ENCODE peak calls at places on chromosomes 13 and 19, in six cellular contexts. One of them, this sample, is unnamed.

GRCh38 chr13:114130708-114131580 is 1.5 kb downstream of the RASA3 start:
- DNase-seq in CD4-positive, alpha-beta T cell: peak
- DNase-seq in lower lobe of right lung: peak
- DNase-seq in effector memory CD4-positive, alpha-beta T cell: peak
- DNase-seq in fibroblast of lung: peak
- DNase-seq in naive thymus-derived CD4-positive, alpha-beta T cell: peak
- DNase-seq in this sample: no peak

GRCh38 chr13:112175162-112176075 is 108.5 kb downstream of the SOX1 start:
- DNase-seq in effector memory CD4-positive, alpha-beta T cell: no peak
- DNase-seq in CD4-positive, alpha-beta T cell: no peak
- DNase-seq in fibroblast of lung: no peak
- DNase-seq in naive thymus-derived CD4-positive, alpha-beta T cell: no peak
- DNase-seq in lower lobe of right lung: no peak
- DNase-seq in this sample: no peak

GRCh38 chr19:43596842-43597461 is 557 bp downstream of the ZNF576 start:
- DNase-seq in naive thymus-derived CD4-positive, alpha-beta T cell: no peak
- DNase-seq in CD4-positive, alpha-beta T cell: no peak
- DNase-seq in lower lobe of right lung: no peak
- DNase-seq in fibroblast of lung: no peak
- DNase-seq in effector memory CD4-positive, alpha-beta T cell: no peak
- DNase-seq in this sample: no peak

GRCh38 chr19:13149628-13150186 is 468 bp downstream of the STX10 start:
- DNase-seq in naive thymus-derived CD4-positive, alpha-beta T cell: no peak
- DNase-seq in CD4-positive, alpha-beta T cell: no peak
- DNase-seq in fibroblast of lung: peak
- DNase-seq in effector memory CD4-positive, alpha-beta T cell: no peak
- DNase-seq in lower lobe of right lung: peak
- DNase-seq in this sample: no peak

GRCh38 chr19:48195106-48195830 is 24.8 kb downstream of the ZSWIM9 start:
- DNase-seq in effector memory CD4-positive, alpha-beta T cell: no peak
- DNase-seq in CD4-positive, alpha-beta T cell: no peak
- DNase-seq in naive thymus-derived CD4-positive, alpha-beta T cell: no peak
- DNase-seq in fibroblast of lung: no peak
- DNase-seq in lower lobe of right lung: no peak
- DNase-seq in this sample: no peak

GRCh38 chr13:36420437-36420891 is 11.8 kb upstream of the CCNA1 start:
- DNase-seq in effector memory CD4-positive, alpha-beta T cell: no peak
- DNase-seq in CD4-positive, alpha-beta T cell: peak
- DNase-seq in fibroblast of lung: peak
- DNase-seq in lower lobe of right lung: peak
- DNase-seq in naive thymus-derived CD4-positive, alpha-beta T cell: peak
- DNase-seq in this sample: peak

GRCh38 chr19:7663711-7664110 is 5.1 kb upstream of the RETN start:
- DNase-seq in fibroblast of lung: no peak
- DNase-seq in naive thymus-derived CD4-positive, alpha-beta T cell: no peak
- DNase-seq in CD4-positive, alpha-beta T cell: no peak
- DNase-seq in lower lobe of right lung: no peak
- DNase-seq in effector memory CD4-positive, alpha-beta T cell: no peak
- DNase-seq in this sample: no peak

GRCh38 chr13:34011552-34012085 is 193.7 kb downstream of the RFC3 start:
- DNase-seq in naive thymus-derived CD4-positive, alpha-beta T cell: no peak
- DNase-seq in fibroblast of lung: no peak
- DNase-seq in lower lobe of right lung: no peak
- DNase-seq in CD4-positive, alpha-beta T cell: no peak
- DNase-seq in effector memory CD4-positive, alpha-beta T cell: no peak
- DNase-seq in this sample: no peak

GRCh38 chr19:43570174-43570791 is 5.0 kb downstream of the XRCC1 start:
- DNase-seq in fibroblast of lung: no peak
- DNase-seq in effector memory CD4-positive, alpha-beta T cell: no peak
- DNase-seq in CD4-positive, alpha-beta T cell: no peak
- DNase-seq in lower lobe of right lung: no peak
- DNase-seq in naive thymus-derived CD4-positive, alpha-beta T cell: no peak
- DNase-seq in this sample: no peak

GRCh38 chr13:78602561-78603239 is 652 bp downstream of the POU4F1 start:
- DNase-seq in CD4-positive, alpha-beta T cell: no peak
- DNase-seq in fibroblast of lung: peak
- DNase-seq in effector memory CD4-positive, alpha-beta T cell: no peak
- DNase-seq in lower lobe of right lung: no peak
- DNase-seq in naive thymus-derived CD4-positive, alpha-beta T cell: no peak
- DNase-seq in this sample: no peak

GRCh38 chr19:28700176-28700575 is 512.8 kb downstream of the UQCRFS1 start:
- DNase-seq in CD4-positive, alpha-beta T cell: no peak
- DNase-seq in lower lobe of right lung: no peak
- DNase-seq in fibroblast of lung: no peak
- DNase-seq in effector memory CD4-positive, alpha-beta T cell: no peak
- DNase-seq in naive thymus-derived CD4-positive, alpha-beta T cell: no peak
- DNase-seq in this sample: no peak

GRCh38 chr19:43395561-43395960 is 19.1 kb upstream of the TEX101 start:
- DNase-seq in lower lobe of right lung: no peak
- DNase-seq in fibroblast of lung: no peak
- DNase-seq in naive thymus-derived CD4-positive, alpha-beta T cell: no peak
- DNase-seq in CD4-positive, alpha-beta T cell: no peak
- DNase-seq in effector memory CD4-positive, alpha-beta T cell: no peak
- DNase-seq in this sample: no peak

GRCh38 chr13:37708101-37708500 is 109.5 kb upstream of the POSTN start:
- DNase-seq in fibroblast of lung: no peak
- DNase-seq in naive thymus-derived CD4-positive, alpha-beta T cell: no peak
- DNase-seq in effector memory CD4-positive, alpha-beta T cell: no peak
- DNase-seq in CD4-positive, alpha-beta T cell: no peak
- DNase-seq in lower lobe of right lung: no peak
- DNase-seq in this sample: no peak

GRCh38 chr13:73421310-73421912 is 362.6 kb downstream of the KLF5 start:
- DNase-seq in fibroblast of lung: no peak
- DNase-seq in lower lobe of right lung: no peak
- DNase-seq in CD4-positive, alpha-beta T cell: no peak
- DNase-seq in effector memory CD4-positive, alpha-beta T cell: no peak
- DNase-seq in naive thymus-derived CD4-positive, alpha-beta T cell: no peak
- DNase-seq in this sample: no peak

GRCh38 chr19:39236527-39236926 is 8.3 kb downstream of the IFNL3 start:
- DNase-seq in fibroblast of lung: no peak
- DNase-seq in effector memory CD4-positive, alpha-beta T cell: no peak
- DNase-seq in CD4-positive, alpha-beta T cell: no peak
- DNase-seq in naive thymus-derived CD4-positive, alpha-beta T cell: no peak
- DNase-seq in lower lobe of right lung: no peak
- DNase-seq in this sample: no peak

GRCh38 chr19:57888107-57888493 is 737 bp downstream of the ZNF814 start:
- DNase-seq in CD4-positive, alpha-beta T cell: no peak
- DNase-seq in effector memory CD4-positive, alpha-beta T cell: no peak
- DNase-seq in lower lobe of right lung: no peak
- DNase-seq in fibroblast of lung: no peak
- DNase-seq in naive thymus-derived CD4-positive, alpha-beta T cell: no peak
- DNase-seq in this sample: no peak

GRCh38 chr19:56671613-56671994 is at the start of gene ZNF835:
- DNase-seq in lower lobe of right lung: peak
- DNase-seq in CD4-positive, alpha-beta T cell: peak
- DNase-seq in effector memory CD4-positive, alpha-beta T cell: peak
- DNase-seq in fibroblast of lung: peak
- DNase-seq in naive thymus-derived CD4-positive, alpha-beta T cell: peak
- DNase-seq in this sample: no peak

GRCh38 chr13:50550151-50550550 is 293.3 kb downstream of the DLEU7 start:
- DNase-seq in CD4-positive, alpha-beta T cell: no peak
- DNase-seq in fibroblast of lung: no peak
- DNase-seq in effector memory CD4-positive, alpha-beta T cell: no peak
- DNase-seq in naive thymus-derived CD4-positive, alpha-beta T cell: no peak
- DNase-seq in lower lobe of right lung: no peak
- DNase-seq in this sample: no peak

GRCh38 chr13:46633416-46633815 is 80.4 kb downstream of the LRCH1 start:
- DNase-seq in lower lobe of right lung: no peak
- DNase-seq in effector memory CD4-positive, alpha-beta T cell: no peak
- DNase-seq in CD4-positive, alpha-beta T cell: no peak
- DNase-seq in naive thymus-derived CD4-positive, alpha-beta T cell: no peak
- DNase-seq in fibroblast of lung: peak
- DNase-seq in this sample: no peak

GRCh38 chr19:39539165-39539518 is 819 bp downstream of the EID2 start:
- DNase-seq in lower lobe of right lung: no peak
- DNase-seq in fibroblast of lung: no peak
- DNase-seq in CD4-positive, alpha-beta T cell: no peak
- DNase-seq in effector memory CD4-positive, alpha-beta T cell: no peak
- DNase-seq in naive thymus-derived CD4-positive, alpha-beta T cell: peak
- DNase-seq in this sample: no peak

GRCh38 chr19:56106397-56106849 is 14.7 kb downstream of the ZNF787 start:
- DNase-seq in effector memory CD4-positive, alpha-beta T cell: no peak
- DNase-seq in lower lobe of right lung: peak
- DNase-seq in naive thymus-derived CD4-positive, alpha-beta T cell: no peak
- DNase-seq in fibroblast of lung: no peak
- DNase-seq in CD4-positive, alpha-beta T cell: no peak
- DNase-seq in this sample: no peak

GRCh38 chr19:32916969-32917611 is 47.5 kb upstream of the SLC7A9 start:
- DNase-seq in CD4-positive, alpha-beta T cell: no peak
- DNase-seq in effector memory CD4-positive, alpha-beta T cell: no peak
- DNase-seq in fibroblast of lung: no peak
- DNase-seq in lower lobe of right lung: no peak
- DNase-seq in naive thymus-derived CD4-positive, alpha-beta T cell: no peak
- DNase-seq in this sample: no peak

GRCh38 chr19:18044825-18045304 is 36.9 kb downstream of the ARRDC2 start:
- DNase-seq in effector memory CD4-positive, alpha-beta T cell: peak
- DNase-seq in naive thymus-derived CD4-positive, alpha-beta T cell: peak
- DNase-seq in lower lobe of right lung: peak
- DNase-seq in fibroblast of lung: peak
- DNase-seq in CD4-positive, alpha-beta T cell: peak
- DNase-seq in this sample: no peak

GRCh38 chr19:43700368-43701015 is 15.4 kb upstream of the IRGC start:
- DNase-seq in fibroblast of lung: peak
- DNase-seq in effector memory CD4-positive, alpha-beta T cell: no peak
- DNase-seq in naive thymus-derived CD4-positive, alpha-beta T cell: no peak
- DNase-seq in lower lobe of right lung: peak
- DNase-seq in CD4-positive, alpha-beta T cell: no peak
- DNase-seq in this sample: no peak

GRCh38 chr19:10677796-10678195 is 23.4 kb upstream of the QTRT1 start:
- DNase-seq in effector memory CD4-positive, alpha-beta T cell: no peak
- DNase-seq in lower lobe of right lung: no peak
- DNase-seq in fibroblast of lung: no peak
- DNase-seq in naive thymus-derived CD4-positive, alpha-beta T cell: no peak
- DNase-seq in CD4-positive, alpha-beta T cell: no peak
- DNase-seq in this sample: no peak

GRCh38 chr19:54905908-54906511 is at the start of gene NCR1:
- DNase-seq in lower lobe of right lung: no peak
- DNase-seq in CD4-positive, alpha-beta T cell: no peak
- DNase-seq in naive thymus-derived CD4-positive, alpha-beta T cell: no peak
- DNase-seq in fibroblast of lung: no peak
- DNase-seq in effector memory CD4-positive, alpha-beta T cell: no peak
- DNase-seq in this sample: no peak

GRCh38 chr13:21594715-21595545 is 9.0 kb downstream of the MICU2 start:
- DNase-seq in fibroblast of lung: no peak
- DNase-seq in lower lobe of right lung: no peak
- DNase-seq in naive thymus-derived CD4-positive, alpha-beta T cell: no peak
- DNase-seq in CD4-positive, alpha-beta T cell: no peak
- DNase-seq in effector memory CD4-positive, alpha-beta T cell: no peak
- DNase-seq in this sample: no peak

GRCh38 chr19:6088677-6089063 is 21.6 kb downstream of the RFX2 start:
- DNase-seq in naive thymus-derived CD4-positive, alpha-beta T cell: no peak
- DNase-seq in lower lobe of right lung: no peak
- DNase-seq in CD4-positive, alpha-beta T cell: no peak
- DNase-seq in fibroblast of lung: peak
- DNase-seq in effector memory CD4-positive, alpha-beta T cell: no peak
- DNase-seq in this sample: no peak

GRCh38 chr19:2487780-2488330 is 11.9 kb downstream of the GADD45B start:
- DNase-seq in CD4-positive, alpha-beta T cell: no peak
- DNase-seq in lower lobe of right lung: no peak
- DNase-seq in effector memory CD4-positive, alpha-beta T cell: no peak
- DNase-seq in fibroblast of lung: no peak
- DNase-seq in naive thymus-derived CD4-positive, alpha-beta T cell: no peak
- DNase-seq in this sample: no peak
- H3K27ac ChIP-seq in CD4-positive, alpha-beta T cell: no peak
- H3K27ac ChIP-seq in lower lobe of right lung: peak
- H3K27ac ChIP-seq in effector memory CD4-positive, alpha-beta T cell: no peak
- H3K27ac ChIP-seq in fibroblast of lung: no peak
- H3K27ac ChIP-seq in naive thymus-derived CD4-positive, alpha-beta T cell: no peak
- H3K27ac ChIP-seq in this sample: no peak

GRCh38 chr19:35087393-35087792 is 28.2 kb upstream of the FXYD3 start:
- DNase-seq in CD4-positive, alpha-beta T cell: no peak
- DNase-seq in naive thymus-derived CD4-positive, alpha-beta T cell: no peak
- DNase-seq in fibroblast of lung: no peak
- DNase-seq in lower lobe of right lung: no peak
- DNase-seq in effector memory CD4-positive, alpha-beta T cell: no peak
- DNase-seq in this sample: no peak

GRCh38 chr19:35089554-35089953 is 26.1 kb upstream of the FXYD3 start:
- DNase-seq in CD4-positive, alpha-beta T cell: no peak
- DNase-seq in effector memory CD4-positive, alpha-beta T cell: no peak
- DNase-seq in lower lobe of right lung: no peak
- DNase-seq in naive thymus-derived CD4-positive, alpha-beta T cell: no peak
- DNase-seq in fibroblast of lung: no peak
- DNase-seq in this sample: no peak

GRCh38 chr19:35088514-35088913 is 27.1 kb upstream of the FXYD3 start:
- DNase-seq in effector memory CD4-positive, alpha-beta T cell: no peak
- DNase-seq in fibroblast of lung: peak
- DNase-seq in lower lobe of right lung: no peak
- DNase-seq in CD4-positive, alpha-beta T cell: no peak
- DNase-seq in naive thymus-derived CD4-positive, alpha-beta T cell: no peak
- DNase-seq in this sample: no peak

GRCh38 chr19:35090795-35091214 is 24.8 kb upstream of the FXYD3 start:
- DNase-seq in lower lobe of right lung: no peak
- DNase-seq in effector memory CD4-positive, alpha-beta T cell: no peak
- DNase-seq in CD4-positive, alpha-beta T cell: no peak
- DNase-seq in naive thymus-derived CD4-positive, alpha-beta T cell: no peak
- DNase-seq in fibroblast of lung: no peak
- DNase-seq in this sample: no peak

GRCh38 chr19:35090160-35090794 is 25.3 kb upstream of the FXYD3 start:
- DNase-seq in effector memory CD4-positive, alpha-beta T cell: no peak
- DNase-seq in fibroblast of lung: peak
- DNase-seq in CD4-positive, alpha-beta T cell: no peak
- DNase-seq in naive thymus-derived CD4-positive, alpha-beta T cell: peak
- DNase-seq in lower lobe of right lung: no peak
- DNase-seq in this sample: peak
- H3K27ac ChIP-seq in effector memory CD4-positive, alpha-beta T cell: no peak
- H3K27ac ChIP-seq in fibroblast of lung: no peak
- H3K27ac ChIP-seq in CD4-positive, alpha-beta T cell: no peak
- H3K27ac ChIP-seq in naive thymus-derived CD4-positive, alpha-beta T cell: no peak
- H3K27ac ChIP-seq in lower lobe of right lung: no peak
- H3K27ac ChIP-seq in this sample: no peak

GRCh38 chr13:53260594-53260993 is 232.0 kb downstream of the OLFM4 start:
- DNase-seq in naive thymus-derived CD4-positive, alpha-beta T cell: no peak
- DNase-seq in lower lobe of right lung: no peak
- DNase-seq in effector memory CD4-positive, alpha-beta T cell: no peak
- DNase-seq in CD4-positive, alpha-beta T cell: no peak
- DNase-seq in fibroblast of lung: no peak
- DNase-seq in this sample: no peak
- H3K27ac ChIP-seq in naive thymus-derived CD4-positive, alpha-beta T cell: no peak
- H3K27ac ChIP-seq in lower lobe of right lung: no peak
- H3K27ac ChIP-seq in effector memory CD4-positive, alpha-beta T cell: no peak
- H3K27ac ChIP-seq in CD4-positive, alpha-beta T cell: no peak
- H3K27ac ChIP-seq in fibroblast of lung: no peak
- H3K27ac ChIP-seq in this sample: no peak

GRCh38 chr19:42291437-42291815 is 10.5 kb upstream of the PRR19 start:
- DNase-seq in fibroblast of lung: no peak
- DNase-seq in naive thymus-derived CD4-positive, alpha-beta T cell: no peak
- DNase-seq in effector memory CD4-positive, alpha-beta T cell: no peak
- DNase-seq in lower lobe of right lung: no peak
- DNase-seq in CD4-positive, alpha-beta T cell: no peak
- DNase-seq in this sample: no peak
- H3K27ac ChIP-seq in fibroblast of lung: no peak
- H3K27ac ChIP-seq in naive thymus-derived CD4-positive, alpha-beta T cell: no peak
- H3K27ac ChIP-seq in effector memory CD4-positive, alpha-beta T cell: no peak
- H3K27ac ChIP-seq in lower lobe of right lung: no peak
- H3K27ac ChIP-seq in CD4-positive, alpha-beta T cell: no peak
- H3K27ac ChIP-seq in this sample: no peak

DNA sequence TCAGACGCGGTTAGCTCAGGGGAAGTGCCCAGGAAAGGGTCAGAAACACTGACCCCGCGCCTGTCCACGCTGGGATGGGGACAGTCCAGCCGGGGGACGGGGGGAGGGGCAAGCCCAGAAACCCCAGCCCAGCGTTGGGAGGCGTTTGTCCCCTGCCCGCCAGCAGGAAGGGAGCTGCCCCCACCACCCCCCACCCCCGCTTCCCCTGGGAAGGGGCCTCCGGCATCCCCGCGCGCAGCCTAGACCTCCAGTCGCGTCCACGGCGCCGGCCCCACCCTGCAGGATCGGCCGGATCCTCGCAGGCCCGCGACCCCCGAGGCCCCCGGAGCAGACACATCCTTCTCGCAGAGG is 274 bp downstream of the GIPC1 start:
- DNase-seq in CD4-positive, alpha-beta T cell: no peak
- DNase-seq in effector memory CD4-positive, alpha-beta T cell: no peak
- DNase-seq in naive thymus-derived CD4-positive, alpha-beta T cell: no peak
- DNase-seq in lower lobe of right lung: no peak
- DNase-seq in fibroblast of lung: no peak
- DNase-seq in this sample: no peak
- H3K27ac ChIP-seq in CD4-positive, alpha-beta T cell: peak
- H3K27ac ChIP-seq in effector memory CD4-positive, alpha-beta T cell: peak
- H3K27ac ChIP-seq in naive thymus-derived CD4-positive, alpha-beta T cell: peak
- H3K27ac ChIP-seq in lower lobe of right lung: peak
- H3K27ac ChIP-seq in fibroblast of lung: peak
- H3K27ac ChIP-seq in this sample: no peak